ENCODE peak calls at places on chromosomes 12 and 14, in seven cellular contexts. X is endodermal cell; G is stomach; V is testis; S is prostate gland; E is left ventricle myocardium inferior; J is CD8-positive, alpha-beta T cell. I is an unnamed sample.

GRCh38 chr12:23895792-23896218 is 53.7 kb downstream of the SOX5 start:
- DNase-seq in X (peak; percentile 74), G (no peak), V (no peak), S (no peak), E (no peak), J (no peak), I (no peak)

GRCh38 chr14:104976198-104977007 is 1.8 kb downstream of the AHNAK2 start:
- DNase-seq in X (peak; percentile 92), G (peak; percentile 91), V (peak; percentile 86), S (peak; percentile 80), E (peak; percentile 83), J (peak; percentile 94), I (peak; percentile 84)

GRCh38 chr14:91866511-91867295 is 633 bp downstream of the TC2N start:
- DNase-seq in X (no peak), G (no peak), V (no peak), S (no peak), E (no peak), J (no peak), I (no peak)

GRCh38 chr12:112116232-112117060 is 7.9 kb upstream of the NAA25 start:
- DNase-seq in X (peak; percentile 98), G (peak; percentile 69), V (peak; percentile 85), S (no peak), E (peak; percentile 72), J (no peak), I (no peak)

GRCh38 chr14:68808696-68809095 is 15.8 kb upstream of the ZFP36L1 start:
- DNase-seq in X (peak; percentile 41), G (no peak), V (no peak), S (no peak), E (no peak), J (no peak), I (no peak)

GRCh38 chr14:70886421-70887206 is 20.6 kb upstream of the PCNX1 start:
- DNase-seq in X (no peak), G (no peak), V (no peak), S (no peak), E (no peak), J (peak; percentile 55), I (peak; percentile 14)

GRCh38 chr14:68759017-68759569 is 33.8 kb downstream of the ZFP36L1 start:
- DNase-seq in X (no peak), G (no peak), V (no peak), S (no peak), E (no peak), J (no peak), I (no peak)

GRCh38 chr14:50020799-50021198 is 95.6 kb downstream of the VCPKMT start:
- DNase-seq in X (no peak), G (no peak), V (no peak), S (no peak), E (no peak), J (no peak), I (no peak)

GRCh38 chr12:88604646-88605045 is 24.4 kb upstream of the KITLG start:
- DNase-seq in X (no peak), G (no peak), V (no peak), S (no peak), E (no peak), J (no peak), I (no peak)

GRCh38 chr14:44960146-44960545 is 1.6 kb downstream of the KLHL28 start:
- DNase-seq in X (no peak), G (no peak), V (no peak), S (no peak), E (no peak), J (no peak), I (no peak)

GRCh38 chr14:89242871-89243270 is 174.2 kb downstream of the FOXN3 start:
- DNase-seq in X (peak; percentile 58), G (no peak), V (no peak), S (no peak), E (no peak), J (no peak), I (no peak)

GRCh38 chr12:42794811-42795210 is 205.3 kb upstream of the PRICKLE1 start:
- DNase-seq in X (no peak), G (no peak), V (no peak), S (no peak), E (no peak), J (no peak), I (no peak)

GRCh38 chr12:10645910-10646309 is 27.9 kb downstream of the STYK1 start:
- DNase-seq in X (no peak), G (no peak), V (no peak), S (no peak), E (no peak), J (no peak), I (no peak)

GRCh38 chr12:107133462-107133861 is 40.1 kb upstream of the CRY1 start:
- DNase-seq in X (no peak), G (no peak), V (no peak), S (no peak), E (no peak), J (no peak), I (no peak)

GRCh38 chr12:1471224-1471623 is 123.2 kb downstream of the FBXL14 start:
- DNase-seq in X (no peak), G (no peak), V (no peak), S (no peak), E (no peak), J (no peak), I (no peak)

GRCh38 chr14:72619071-72619710 is 274.7 kb downstream of the DPF3 start:
- DNase-seq in X (peak; percentile 36), G (no peak), V (no peak), S (no peak), E (no peak), J (peak; percentile 32), I (no peak)

GRCh38 chr12:49565119-49565955 is 2.6 kb downstream of the MCRS1 start:
- DNase-seq in X (no peak), G (no peak), V (no peak), S (no peak), E (peak; percentile 49), J (no peak), I (no peak)

GRCh38 chr14:69616408-69616773 is 5.0 kb downstream of the SUSD6 start:
- DNase-seq in X (no peak), G (no peak), V (no peak), S (no peak), E (no peak), J (no peak), I (no peak)

GRCh38 chr14:38502241-38502640 is 246.3 kb upstream of the CLEC14A start:
- DNase-seq in X (no peak), G (no peak), V (no peak), S (no peak), E (no peak), J (no peak), I (no peak)

GRCh38 chr12:5191803-5192538 is 148.3 kb downstream of the KCNA5 start:
- DNase-seq in X (no peak), G (no peak), V (no peak), S (peak; percentile 15), E (no peak), J (no peak), I (no peak)

GRCh38 chr14:104803280-104803915 is 2.5 kb downstream of the ZBTB42 start:
- DNase-seq in X (no peak), G (no peak), V (no peak), S (no peak), E (no peak), J (no peak), I (no peak)

GRCh38 chr12:96445743-96446655 is 43.4 kb upstream of the CFAP54 start:
- DNase-seq in X (no peak), G (no peak), V (no peak), S (no peak), E (no peak), J (peak; percentile 58), I (peak; percentile 13)

GRCh38 chr14:52052289-52052943 is 16.4 kb downstream of the NID2 start:
- DNase-seq in X (no peak), G (no peak), V (no peak), S (no peak), E (no peak), J (no peak), I (no peak)

GRCh38 chr12:24705741-24706358 is 243.1 kb downstream of the BCAT1 start:
- DNase-seq in X (no peak), G (no peak), V (no peak), S (no peak), E (no peak), J (no peak), I (no peak)

GRCh38 chr14:61472801-61473376 is 151.5 kb downstream of the PRKCH start:
- DNase-seq in X (peak; percentile 2), G (no peak), V (no peak), S (no peak), E (no peak), J (peak; percentile 71), I (peak; percentile 56)
- H3K4me1 ChIP-seq in X (no peaks in the 10 kb centered on the region), G (peaks cover 90% of the 10 kb centered on the region), V (peaks cover 45% of the 10 kb centered on the region), S (no peaks in the 10 kb centered on the region), E (peaks cover 97% of the 10 kb centered on the region), J (peaks cover 95% of the 10 kb centered on the region), I (peaks cover 96% of the 10 kb centered on the region)

GRCh38 chr14:22995889-22996611 is 13.7 kb upstream of the AJUBA start:
- DNase-seq in X (no peak), G (no peak), V (no peak), S (no peak), E (no peak), J (no peak), I (no peak)
- H3K36me3 ChIP-seq in X (no peaks in the 10 kb centered on the region), G (no peaks in the 10 kb centered on the region), V (no peaks in the 10 kb centered on the region), S (no peaks in the 10 kb centered on the region), E (no peaks in the 10 kb centered on the region), J (no peaks in the 10 kb centered on the region), I (no peaks in the 10 kb centered on the region)

GRCh38 chr12:77324763-77325468 is 259.5 kb upstream of the E2F7 start:
- DNase-seq in X (peak; percentile 96), G (peak; percentile 79), V (peak; percentile 77), S (peak; percentile 44), E (peak; percentile 76), J (no peak), I (no peak)
- H3K27ac ChIP-seq in X (no peak overlapping the region), G (no peak overlapping the region), V (no peak overlapping the region), S (no peak overlapping the region), E (peak overlapping the region; percentile 43), J (no peak overlapping the region), I (no peak overlapping the region)

DNA sequence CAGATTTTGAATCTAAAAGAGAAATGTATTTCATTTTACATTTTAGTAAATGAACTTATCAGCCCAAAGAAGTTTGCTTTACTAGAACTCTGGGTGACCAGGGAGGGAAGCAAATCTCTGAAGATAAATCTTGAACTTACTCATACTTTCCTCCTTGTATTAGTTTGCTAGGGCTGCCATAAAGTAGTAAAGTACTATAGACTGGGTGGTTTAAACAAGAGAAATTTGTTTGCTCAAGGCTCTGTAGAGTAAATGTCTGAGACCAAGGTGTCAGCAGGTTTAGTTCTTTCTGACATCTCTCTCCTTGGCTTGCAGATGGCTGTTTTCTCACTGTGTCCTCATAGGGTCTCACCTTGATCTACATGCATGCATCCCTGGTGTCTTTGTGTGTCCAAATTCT is 926.0 kb downstream of the DIO2 start:
- DNase-seq in X (no peak), G (no peak), V (no peak), S (no peak), E (no peak), J (no peak), I (no peak)
- H3K4me1 ChIP-seq in X (peaks cover 7% of the 10 kb centered on the region), G (peaks cover 16% of the 10 kb centered on the region), V (no peaks in the 10 kb centered on the region), S (no peaks in the 10 kb centered on the region), E (no peaks in the 10 kb centered on the region), J (no peaks in the 10 kb centered on the region), I (no peaks in the 10 kb centered on the region)